ENCODE peak calls at places on chromosomes 5 and 9, in eight cellular contexts. M is glutamatergic neuron; O is RCC 7860; A is lower leg skin; S is stimulated activated CD4-positive, alpha-beta T cell treated with anti-CD3 and anti-CD28 coated beads, Interleukin-4, amount 100 ng/mL, for 48 hours; J is EL; F is iPS-NIHi11; H is HTR-8/SVneo. E is an unnamed sample.

GRCh38 chr9:100267211-100267610 is 85.5 kb downstream of the TEX10 start:
- DNase-seq in H (no peak), S (no peak), J (no peak), O (no peak), F (no peak), M (no peak), A (no peak), E (no peak)

GRCh38 chr5:132473019-132473531 is 17.5 kb downstream of the IRF1 start:
- DNase-seq in J (no peak), A (no peak), M (no peak), H (no peak), O (no peak), S (no peak), F (no peak), E (no peak)

GRCh38 chr9:113580041-113580953 is 116.8 kb downstream of the RGS3 start:
- DNase-seq in H (no peak), S (peak), M (no peak), J (peak), F (no peak), A (peak), O (no peak), E (peak)

GRCh38 chr9:17757816-17758215 is 178.9 kb downstream of the SH3GL2 start:
- DNase-seq in M (no peak), S (no peak), H (no peak), A (no peak), J (peak), F (no peak), O (no peak), E (no peak)

GRCh38 chr5:78546597-78546996 is 102.0 kb downstream of the LHFPL2 start:
- DNase-seq in S (no peak), O (no peak), J (no peak), H (no peak), A (no peak), F (no peak), M (no peak), E (peak)

GRCh38 chr5:120841830-120842229 is 377.7 kb downstream of the PRR16 start:
- DNase-seq in M (no peak), F (no peak), H (no peak), J (no peak), S (no peak), O (no peak), A (no peak), E (no peak)

GRCh38 chr5:14850419-14851066 is 21.0 kb downstream of the ANKH start:
- DNase-seq in S (no peak), J (no peak), F (no peak), A (no peak), H (no peak), O (no peak), M (no peak), E (no peak)

GRCh38 chr5:132445640-132445923 is 45.0 kb downstream of the IRF1 start:
- DNase-seq in M (no peak), H (no peak), F (no peak), A (no peak), O (no peak), J (no peak), S (no peak), E (no peak)

GRCh38 chr9:116336133-116336862 is 182.7 kb downstream of the PAPPA start:
- DNase-seq in S (no peak), H (no peak), O (no peak), J (no peak), F (no peak), M (no peak), A (no peak), E (no peak)

GRCh38 chr5:126450388-126450787 is 27.2 kb downstream of the GRAMD2B start:
- DNase-seq in F (no peak), H (no peak), O (no peak), M (no peak), J (no peak), A (no peak), S (no peak), E (no peak)